ENCODE peak calls at places on chromosomes 13 and 19, in seven cellular contexts. P is mesenchymal stem cell; E is effector memory CD4-positive, alpha-beta T cell; Q is WERI-Rb-1; X is PC-9; V is astrocyte; A is right cardiac atrium. U is an unnamed sample.

GRCh38 chr13:40271511-40271910 is 394.9 kb downstream of the FOXO1 start:
- DNase-seq in P (no peak), E (no peak), X (no peak), Q (no peak), V (no peak), A (peak; percentile 66), U (peak; percentile 23)

GRCh38 chr19:34041922-34042521 is 130.3 kb upstream of the LSM14A start:
- DNase-seq in E (peak; percentile 16), P (no peak), A (peak; percentile 84), V (no peak), Q (peak; percentile 82), X (peak; percentile 18), U (peak; percentile 64)

GRCh38 chr13:83449666-83450395 is 432.4 kb downstream of the SLITRK1 start:
- DNase-seq in P (no peak), A (no peak), E (no peak), Q (no peak), V (peak; percentile 84), X (no peak), U (no peak)

GRCh38 chr19:41515054-41515652 is 60.8 kb upstream of the CEACAM21 start:
- DNase-seq in V (no peak), Q (no peak), P (no peak), E (no peak), A (peak; percentile 41), X (no peak), U (no peak)

GRCh38 chr19:41159861-41160260 is 33.2 kb upstream of the CYP2S1 start:
- DNase-seq in P (peak; percentile 34), V (no peak), X (no peak), E (no peak), Q (no peak), A (no peak), U (no peak)

GRCh38 chr13:106630650-106631049 is 62.7 kb upstream of the ARGLU1 start:
- DNase-seq in A (no peak), V (no peak), E (no peak), X (no peak), P (no peak), Q (no peak), U (no peak)

GRCh38 chr13:76723551-76724232 is 162.5 kb downstream of the KCTD12 start:
- DNase-seq in Q (no peak), E (no peak), A (no peak), P (peak; percentile 89), V (peak; percentile 87), X (no peak), U (peak; percentile 56)

GRCh38 chr19:31049431-31049830 is 299.8 kb downstream of the TSHZ3 start:
- DNase-seq in V (no peak), Q (no peak), P (no peak), E (no peak), X (no peak), A (no peak), U (no peak)

GRCh38 chr19:30158067-30158892 is 213.9 kb upstream of the ZNF536 start:
- DNase-seq in X (no peak), V (no peak), Q (no peak), E (no peak), A (no peak), P (no peak), U (no peak)

GRCh38 chr19:50349277-50350057 is 16.0 kb downstream of the NAPSA start:
- DNase-seq in V (no peak), E (no peak), Q (no peak), A (no peak), P (no peak), X (no peak), U (no peak)

GRCh38 chr13:94269557-94269956 is 209.9 kb downstream of the DCT start:
- DNase-seq in P (no peak), A (no peak), Q (no peak), V (no peak), E (no peak), X (no peak), U (no peak)

GRCh38 chr19:37933965-37934364 is 27.0 kb downstream of the SIPA1L3 start:
- DNase-seq in E (no peak), V (peak; percentile 84), P (peak; percentile 58), Q (no peak), A (peak; percentile 72), X (no peak), U (no peak)

GRCh38 chr19:38842439-38843174 is 7.2 kb downstream of the HNRNPL start:
- DNase-seq in E (peak; percentile 58), P (no peak), A (peak; percentile 31), Q (no peak), V (no peak), X (no peak), U (peak; percentile 54)

DNA sequence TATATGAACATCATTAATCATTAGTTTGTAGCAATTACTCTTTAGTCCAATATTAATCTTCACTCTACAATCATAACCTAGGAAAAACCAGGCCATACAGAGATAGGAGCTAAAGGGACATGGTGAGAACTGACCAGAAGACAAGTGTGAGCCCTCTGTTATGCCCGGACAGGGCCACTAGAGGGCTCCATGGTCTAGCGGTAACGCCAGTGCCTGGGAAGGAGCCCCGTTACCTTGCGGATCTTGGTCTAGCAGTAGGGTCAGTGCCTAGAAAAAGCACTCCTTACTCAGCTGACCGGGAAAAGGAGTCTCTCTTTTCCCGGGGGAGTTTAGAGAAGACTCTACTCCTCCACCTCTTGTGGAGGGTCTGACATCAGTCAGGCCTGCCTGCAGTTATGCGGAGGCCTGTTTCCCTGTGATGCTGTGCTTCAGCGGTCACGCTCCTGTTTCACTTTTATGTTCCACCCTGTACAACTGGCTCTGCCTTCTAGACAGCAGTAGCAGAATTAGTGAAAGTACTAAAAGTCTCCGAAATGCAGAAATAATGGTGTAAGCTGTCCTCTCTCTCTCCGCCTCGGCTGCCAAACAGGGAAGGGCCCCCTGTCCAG is 13.8 kb downstream of the OR7D4 start:
- DNase-seq in E (peak; percentile 21), X (peak; percentile 64), Q (peak; percentile 71), P (peak; percentile 49), V (peak; percentile 21), A (peak; percentile 84), U (peak; percentile 68)
- H3K4me3 ChIP-seq in E (no peak overlapping the region), X (no peak overlapping the region), Q (no peak overlapping the region), P (no peak overlapping the region), V (no peak overlapping the region), A (peak overlapping the region; percentile 14), U (peak overlapping the region; percentile 32)

DNA sequence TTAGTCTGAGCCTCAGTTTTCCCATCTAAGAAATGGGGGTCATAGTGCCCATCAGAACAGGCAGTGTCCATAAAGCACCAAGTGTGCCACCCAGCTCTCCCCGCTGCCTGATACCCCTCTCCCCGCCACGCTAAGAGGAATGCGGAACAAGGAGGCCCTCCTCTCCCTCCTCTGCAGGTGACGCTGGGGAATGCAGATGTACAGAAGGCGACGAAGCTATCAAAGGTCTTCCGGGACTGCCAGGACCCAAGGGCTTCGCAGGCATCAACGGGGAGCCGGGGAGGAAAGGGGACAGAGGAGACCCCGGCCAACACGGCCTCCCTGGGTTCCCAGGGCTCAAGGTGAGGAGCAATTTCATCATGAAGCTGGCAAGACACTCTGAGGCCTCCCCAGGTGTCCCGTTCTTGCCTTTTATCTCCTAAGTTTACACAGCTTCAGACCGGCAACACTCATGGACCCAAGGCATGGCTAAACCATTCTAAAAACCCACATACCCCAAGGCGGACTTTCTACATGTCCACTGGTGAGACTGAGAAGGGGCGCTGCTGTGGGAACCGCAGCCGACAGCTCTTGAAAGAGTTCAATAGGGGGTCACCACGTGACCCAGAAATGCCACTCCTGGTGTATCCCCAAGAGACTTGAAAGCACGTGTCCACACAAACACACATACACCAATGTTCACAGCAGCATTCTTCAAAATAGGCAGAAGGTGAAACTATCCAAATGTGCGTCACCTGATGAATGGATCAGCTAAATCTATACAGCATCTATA is 102.7 kb downstream of the RAB20 start:
- DNase-seq in V (no peak), Q (no peak), E (no peak), P (no peak), A (no peak), X (no peak), U (no peak)
- H3K4me3 ChIP-seq in V (no peak overlapping the region), Q (no peak overlapping the region), E (no peak overlapping the region), P (no peak overlapping the region), A (no peak overlapping the region), X (no peak overlapping the region), U (no peak overlapping the region)

DNA sequence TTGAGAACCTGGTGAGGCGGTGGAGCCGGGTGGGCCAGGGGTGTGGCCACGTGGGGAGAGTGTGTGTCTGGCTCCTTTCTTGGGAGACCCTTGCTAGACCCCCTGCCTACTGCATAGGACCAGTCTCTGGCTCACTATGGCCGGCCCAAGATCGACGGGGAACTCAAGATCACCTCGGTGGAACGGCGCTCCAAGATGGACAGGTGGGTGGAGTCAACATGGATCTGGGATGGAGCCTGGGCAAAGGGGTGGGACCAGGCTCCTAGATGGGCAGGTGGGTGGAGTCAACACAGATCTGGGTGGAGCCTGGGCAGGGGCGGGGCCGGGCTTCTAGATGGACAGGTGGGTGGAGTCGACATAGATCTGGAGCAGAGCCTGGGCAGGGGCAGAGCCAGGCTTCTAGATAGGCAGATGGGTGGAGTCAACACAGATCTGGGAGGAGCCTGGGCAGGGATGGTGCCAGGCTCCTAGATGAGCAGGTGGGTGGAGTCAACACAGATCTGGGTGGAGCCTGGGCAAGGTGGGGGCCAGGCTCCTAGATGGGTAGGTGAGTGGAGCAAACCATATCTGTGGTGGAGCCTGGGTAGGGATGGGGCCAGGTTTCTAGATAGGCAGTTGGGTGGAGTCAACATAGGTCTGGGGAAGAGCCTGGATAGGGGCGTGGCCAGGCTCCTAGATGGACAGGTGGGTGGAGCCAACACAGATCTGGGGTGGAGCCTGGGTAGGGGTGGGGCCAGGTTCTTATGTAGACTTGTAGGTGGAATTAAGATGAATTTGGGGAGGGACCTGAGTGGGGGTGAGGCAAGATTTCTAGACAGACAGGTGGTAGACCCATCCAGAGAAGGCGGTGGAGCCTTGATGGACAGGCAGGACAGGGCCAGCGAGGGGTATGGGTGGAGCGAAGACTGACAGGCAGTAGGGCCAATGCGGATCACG is 56.5 kb downstream of the VAV1 start:
- DNase-seq in A (peak; percentile 59), Q (no peak), P (no peak), X (peak; percentile 88), V (no peak), E (no peak), U (peak; percentile 73)
- H3K4me3 ChIP-seq in A (no peak overlapping the region), Q (no peak overlapping the region), P (no peak overlapping the region), X (peak overlapping the region; percentile 73), V (no peak overlapping the region), E (no peak overlapping the region), U (no peak overlapping the region)

DNA sequence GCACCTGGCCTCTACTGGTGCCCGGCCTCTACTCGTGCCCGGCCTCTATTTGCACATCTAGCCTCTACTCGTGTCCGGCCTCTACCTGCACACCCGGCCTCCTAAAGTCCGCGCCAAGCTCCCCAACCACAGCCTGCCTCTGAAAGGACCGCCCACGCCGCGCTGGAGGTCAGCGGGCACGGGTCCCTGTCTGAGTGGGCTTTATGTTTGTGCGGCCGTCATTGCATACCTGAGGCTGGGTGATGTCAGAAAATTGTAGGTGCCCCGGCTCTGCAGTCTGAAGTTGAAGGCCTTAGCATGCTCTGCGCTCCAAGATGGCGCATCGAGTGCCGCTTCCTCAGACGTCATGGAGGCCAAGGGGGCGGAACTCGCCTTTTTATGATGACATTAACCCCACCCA is 1.1 kb downstream of the ZNF135 start:
- DNase-seq in P (no peak), A (no peak), Q (no peak), V (no peak), X (no peak), E (no peak), U (no peak)
- H3K4me3 ChIP-seq in P (no peak overlapping the region), A (no peak overlapping the region), Q (no peak overlapping the region), V (no peak overlapping the region), X (no peak overlapping the region), E (no peak overlapping the region), U (no peak overlapping the region)